ENCODE peak calls at places on chromosomes 2 and 18, in eight cellular contexts. G is body of pancreas; X is heart right ventricle; N is pancreas; C is effector memory CD4-positive, alpha-beta T cell; M is colonic mucosa; U is AG04450; B is CD8-positive, alpha-beta memory T cell. E is an unnamed sample.

GRCh38 chr2:65073879-65074565 is 17.8 kb downstream of the CEP68 start:
- DNase-seq in G (no peak), X (no peak), N (no peak), C (no peak), M (no peak), U (no peak), B (no peak), E (no peak)

GRCh38 chr2:69250981-69251380 is 136.0 kb downstream of the GFPT1 start:
- DNase-seq in G (no peak), X (no peak), N (no peak), C (no peak), M (no peak), U (no peak), B (no peak), E (no peak)

GRCh38 chr2:241639385-241639784 is 1.9 kb downstream of the ATG4B start:
- DNase-seq in G (no peak), X (no peak), N (no peak), C (no peak), M (no peak), U (no peak), B (no peak), E (no peak)

GRCh38 chr2:17879137-17879912 is 858 bp downstream of the KCNS3 start:
- DNase-seq in G (peak), X (peak), N (peak), C (no peak), M (peak), U (no peak), B (no peak), E (no peak)

GRCh38 chr2:28767367-28767766 is 15.7 kb downstream of the PPP1CB start:
- DNase-seq in G (no peak), X (no peak), N (no peak), C (no peak), M (no peak), U (no peak), B (no peak), E (no peak)

GRCh38 chr18:41128545-41128944 is 826.5 kb upstream of the PIK3C3 start:
- DNase-seq in G (no peak), X (no peak), N (no peak), C (no peak), M (no peak), U (no peak), B (no peak), E (no peak)

GRCh38 chr2:79580175-79580574 is 67.3 kb downstream of the CTNNA2 start:
- DNase-seq in G (no peak), X (no peak), N (no peak), C (no peak), M (no peak), U (no peak), B (no peak), E (no peak)

GRCh38 chr18:49837889-49838288 is 24.6 kb upstream of the ACAA2 start:
- DNase-seq in G (no peak), X (no peak), N (no peak), C (no peak), M (no peak), U (no peak), B (no peak), E (peak)

GRCh38 chr18:59428018-59428417 is 69.0 kb upstream of the LMAN1 start:
- DNase-seq in G (no peak), X (peak), N (no peak), C (no peak), M (no peak), U (no peak), B (no peak), E (no peak)

DNA sequence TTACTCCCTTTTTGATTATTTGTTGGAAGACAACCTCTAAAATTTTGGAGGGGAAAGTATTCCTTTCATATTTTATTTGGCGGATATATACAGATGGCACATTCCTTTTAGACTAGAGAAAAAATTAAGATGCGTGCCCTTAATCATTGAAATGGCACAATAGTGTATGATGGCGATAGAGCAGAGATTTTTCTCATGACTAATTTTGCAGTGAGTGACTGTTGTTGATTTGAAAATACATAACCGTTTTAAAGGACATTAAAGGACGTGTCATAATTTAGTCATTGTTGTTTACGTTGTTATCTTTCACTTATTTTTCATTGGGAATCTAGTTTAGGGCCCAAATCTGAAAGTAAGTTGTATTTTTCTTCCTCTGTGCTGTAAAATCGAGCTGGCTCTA is 61.7 kb downstream of the CERS6 start:
- DNase-seq in G (no peak), X (no peak), N (no peak), C (no peak), M (no peak), U (no peak), B (no peak), E (no peak)
- H3K27ac ChIP-seq in G (no peak), X (peak), N (no peak), C (no peak), M (no peak), U (no peak), B (no peak), E (peak)

DNA sequence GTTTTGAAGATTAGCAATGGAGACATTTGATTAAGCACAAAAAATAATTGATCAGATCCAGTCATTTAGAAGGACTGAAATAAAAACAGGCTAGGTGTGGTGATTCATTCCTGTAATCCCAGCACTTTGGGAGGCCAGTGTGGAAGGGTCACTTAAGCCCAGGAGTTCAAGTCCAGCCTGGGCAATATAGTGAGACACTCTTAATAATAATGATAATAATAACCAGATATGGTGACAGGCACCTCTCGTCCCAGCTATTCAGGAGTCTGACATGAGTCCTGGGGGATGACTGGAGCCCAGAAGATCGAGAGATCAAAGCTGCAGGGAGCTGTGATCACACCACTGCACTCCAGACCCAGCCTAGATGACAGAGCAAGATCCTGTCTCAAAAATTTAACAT is 3.5 kb upstream of the FN1 start:
- DNase-seq in G (no peak), X (no peak), N (no peak), C (no peak), M (no peak), U (no peak), B (no peak), E (no peak)
- H3K27ac ChIP-seq in G (no peak), X (no peak), N (no peak), C (no peak), M (no peak), U (no peak), B (no peak), E (no peak)

GRCh38 chr18:58288922-58289797 is 245.1 kb downstream of the NEDD4L start:
- DNase-seq in G (no peak), X (no peak), N (no peak), C (no peak), M (no peak), U (no peak), B (no peak), E (no peak)

GRCh38 chr18:58287626-58288289 is 243.7 kb downstream of the NEDD4L start:
- DNase-seq in G (peak), X (no peak), N (no peak), C (no peak), M (peak), U (no peak), B (no peak), E (no peak)

GRCh38 chr18:58284699-58285490 is 240.9 kb downstream of the NEDD4L start:
- DNase-seq in G (peak), X (no peak), N (no peak), C (no peak), M (peak), U (no peak), B (no peak), E (no peak)

GRCh38 chr18:58286793-58287625 is 243.0 kb downstream of the NEDD4L start:
- DNase-seq in G (no peak), X (no peak), N (no peak), C (no peak), M (no peak), U (no peak), B (no peak), E (no peak)

DNA sequence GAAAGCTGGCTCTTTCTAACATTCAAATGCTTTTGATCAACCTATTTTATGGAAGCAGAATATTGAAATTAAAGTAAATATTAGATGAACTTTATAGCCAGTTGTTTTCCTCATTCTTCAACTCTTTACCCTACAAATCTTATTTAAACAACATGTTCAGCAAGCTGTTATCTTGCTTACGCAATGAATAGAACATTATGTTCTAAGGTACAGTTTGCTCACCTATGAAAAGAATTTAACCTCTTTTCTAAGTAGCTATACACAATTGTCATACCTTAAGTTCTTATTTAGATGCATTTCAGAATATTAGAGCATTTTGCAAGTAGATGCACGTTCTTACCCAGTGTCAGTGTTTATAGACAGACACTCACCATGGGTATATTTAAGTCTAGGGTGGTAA is 241.7 kb downstream of the NEDD4L start:
- DNase-seq in G (no peak), X (no peak), N (no peak), C (no peak), M (no peak), U (no peak), B (no peak), E (no peak)
- H3K27ac ChIP-seq in G (peak), X (no peak), N (peak), C (no peak), M (peak), U (no peak), B (no peak), E (no peak)

DNA sequence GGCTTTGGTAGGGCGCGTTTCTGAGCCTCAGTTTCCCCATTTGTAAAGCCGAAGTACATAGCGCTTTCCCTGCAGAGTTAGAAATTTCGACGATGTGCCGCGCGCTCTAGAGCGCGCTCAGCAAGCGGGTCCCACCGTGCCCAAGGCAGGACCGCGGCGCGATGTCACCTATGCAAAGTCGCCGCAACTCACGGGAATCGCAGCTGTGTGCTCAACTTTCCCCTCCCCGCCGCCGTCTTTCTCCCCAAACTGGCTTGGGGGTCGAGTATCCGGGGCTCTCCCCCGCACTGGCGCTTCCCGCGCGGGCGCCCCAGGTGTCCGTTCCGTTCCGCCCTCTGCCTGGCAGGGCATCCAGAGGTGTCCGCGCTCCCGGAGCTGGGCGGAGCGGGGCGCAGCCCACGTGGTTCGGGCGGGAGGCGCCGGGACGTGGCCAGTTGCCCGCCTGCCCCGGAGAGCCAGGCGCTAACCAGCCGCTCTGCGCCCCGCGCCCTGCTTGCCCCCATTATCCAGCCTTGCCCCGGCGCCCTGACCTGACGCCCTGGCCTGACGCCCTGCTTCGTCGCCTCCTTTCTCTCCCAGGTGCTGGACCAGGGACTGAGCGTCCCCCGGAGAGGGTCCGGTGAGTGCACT is at the start of gene MLPH:
- DNase-seq in G (peak), X (no peak), N (peak), C (no peak), M (peak), U (no peak), B (no peak), E (no peak)
- H3K27ac ChIP-seq in G (peak), X (peak), N (no peak), C (no peak), M (peak), U (peak), B (no peak), E (no peak)

GRCh38 chr2:95039410-95039809 is 13.9 kb downstream of the MAL start:
- DNase-seq in G (no peak), X (no peak), N (no peak), C (no peak), M (no peak), U (no peak), B (no peak), E (no peak)

GRCh38 chr2:95034221-95034620 is 8.7 kb downstream of the MAL start:
- DNase-seq in G (no peak), X (no peak), N (no peak), C (no peak), M (no peak), U (no peak), B (no peak), E (no peak)

GRCh38 chr2:95034818-95035217 is 9.3 kb downstream of the MAL start:
- DNase-seq in G (no peak), X (no peak), N (no peak), C (no peak), M (no peak), U (no peak), B (no peak), E (no peak)

GRCh38 chr2:95039978-95040377 is 14.5 kb downstream of the MAL start:
- DNase-seq in G (no peak), X (no peak), N (no peak), C (no peak), M (no peak), U (no peak), B (no peak), E (no peak)

DNA sequence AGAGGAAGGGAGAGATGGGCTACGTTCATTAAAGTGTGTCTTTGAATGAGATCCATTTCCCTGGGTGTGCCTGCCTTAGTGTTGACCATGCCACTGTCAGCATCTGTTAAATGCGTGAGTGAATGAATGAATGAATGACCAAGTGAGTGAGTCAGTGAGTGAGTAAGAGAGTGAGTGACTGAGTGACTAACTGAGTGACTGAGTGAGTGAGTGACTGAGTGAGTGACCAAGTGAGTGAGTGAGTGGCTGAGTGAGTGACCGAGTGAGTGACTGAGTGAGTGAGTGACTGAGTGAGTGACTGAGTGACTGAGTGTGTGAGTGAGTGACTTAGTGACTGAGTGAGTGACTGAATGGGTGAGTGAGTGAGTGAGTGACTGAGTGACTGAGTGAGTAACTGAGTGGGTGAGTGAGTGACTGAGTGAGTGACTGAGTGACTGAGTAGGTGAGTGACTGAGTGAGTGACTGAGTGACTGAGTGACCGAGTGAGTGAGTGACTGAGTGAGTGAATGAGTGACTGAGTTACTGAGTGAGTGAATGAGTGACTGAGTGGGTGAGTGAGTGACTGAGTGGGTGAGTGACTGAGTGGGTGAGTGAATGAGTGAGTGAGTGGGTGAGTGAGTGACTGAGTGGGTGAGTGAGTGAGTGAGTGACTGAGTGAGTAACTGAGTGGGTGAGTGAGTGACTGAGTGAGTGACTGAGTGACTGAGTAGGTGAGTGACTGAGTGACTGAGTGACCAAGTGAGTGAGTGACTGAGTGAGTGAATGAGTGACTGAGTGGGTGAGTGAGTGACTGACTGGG is 11.2 kb downstream of the MAL start:
- DNase-seq in G (no peak), X (no peak), N (no peak), C (no peak), M (no peak), U (no peak), B (no peak), E (no peak)
- H3K27ac ChIP-seq in G (no peak), X (no peak), N (no peak), C (peak), M (no peak), U (no peak), B (no peak), E (no peak)

GRCh38 chr2:53896864-53897263 is 37.1 kb upstream of the GPR75 start:
- DNase-seq in G (no peak), X (no peak), N (no peak), C (no peak), M (no peak), U (peak), B (no peak), E (no peak)
- H3K27ac ChIP-seq in G (no peak), X (peak), N (no peak), C (no peak), M (no peak), U (no peak), B (no peak), E (no peak)

DNA sequence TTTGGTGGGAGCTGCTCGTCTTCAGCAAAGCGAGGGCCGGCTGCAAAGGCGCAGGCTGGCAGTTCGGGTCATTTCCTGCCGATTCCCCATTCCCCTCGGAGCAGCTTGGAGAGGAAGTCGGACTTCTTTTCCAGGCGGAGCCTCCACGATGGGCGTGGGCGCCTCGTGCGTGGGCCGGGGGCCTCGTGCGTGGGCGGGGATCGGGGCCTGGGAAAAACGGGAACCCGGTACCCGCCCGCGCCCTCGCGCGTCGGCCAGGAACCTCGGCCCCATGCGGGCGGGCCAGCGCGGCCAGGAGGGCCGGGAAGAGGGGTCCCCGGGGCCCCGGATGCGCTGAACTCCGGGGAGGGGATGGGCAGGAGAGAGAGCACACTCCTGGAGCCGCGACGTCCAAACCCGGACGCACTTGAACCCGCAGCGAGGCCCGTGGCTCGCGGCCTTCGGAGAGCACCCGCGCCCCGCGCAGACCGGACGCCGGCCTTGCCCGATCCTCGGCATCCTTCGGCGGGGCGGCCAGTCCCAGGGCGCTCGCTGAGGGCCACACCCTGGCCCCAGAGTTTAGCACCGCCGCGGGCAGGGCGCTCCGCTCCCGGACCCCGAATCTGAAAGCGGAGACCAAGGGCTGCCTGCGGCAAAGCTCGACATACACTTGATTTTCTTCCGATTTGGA is 368.4 kb downstream of the MTX2 start:
- DNase-seq in G (peak), X (peak), N (peak), C (no peak), M (peak), U (no peak), B (no peak), E (no peak)
- H3K27ac ChIP-seq in G (no peak), X (peak), N (no peak), C (no peak), M (peak), U (no peak), B (no peak), E (peak)

GRCh38 chr2:161414015-161414384 is 2.1 kb upstream of the TBR1 start:
- DNase-seq in G (no peak), X (no peak), N (no peak), C (no peak), M (no peak), U (no peak), B (no peak), E (no peak)
- H3K27ac ChIP-seq in G (no peak), X (no peak), N (no peak), C (no peak), M (no peak), U (no peak), B (no peak), E (no peak)